ENCODE peak calls at places on chromosome 3, in nine cellular contexts. K is foreskin fibroblast; T is CD4-positive, alpha-beta T cell; Y is NB4; B is omental fat pad; G is astrocyte of the spinal cord; F is colonic mucosa; A is RWPE1; L is GM06990. Z is an unnamed sample.

GRCh38 chr3:186099178-186099577 is 9.7 kb downstream of the ETV5 start:
- DNase-seq in K (peak), T (no peak), Y (no peak), B (no peak), G (peak), F (no peak), A (no peak), L (no peak), Z (no peak)

GRCh38 chr3:69691860-69692259 is 47.4 kb upstream of the MITF start:
- DNase-seq in K (no peak), T (no peak), Y (no peak), B (no peak), G (no peak), F (no peak), A (no peak), L (no peak), Z (no peak)

GRCh38 chr3:165464736-165465135 is 268.6 kb upstream of the SLITRK3 start:
- DNase-seq in K (peak), T (no peak), Y (no peak), B (no peak), G (peak), F (no peak), A (peak), L (no peak), Z (no peak)

GRCh38 chr3:45909542-45909941 is 23.2 kb downstream of the CCR9 start:
- DNase-seq in K (no peak), T (no peak), Y (peak), B (no peak), G (no peak), F (no peak), A (no peak), L (no peak), Z (no peak)

GRCh38 chr3:85576091-85576690 is 617.4 kb downstream of the CADM2 start:
- DNase-seq in K (peak), T (peak), Y (peak), B (no peak), G (peak), F (peak), A (peak), L (no peak), Z (no peak)

GRCh38 chr3:151425640-151426336 is 35.1 kb downstream of the IGSF10 start:
- DNase-seq in K (no peak), T (no peak), Y (no peak), B (no peak), G (no peak), F (no peak), A (no peak), L (no peak), Z (no peak)

GRCh38 chr3:129245141-129245540 is 4.3 kb upstream of the COPG1 start:
- DNase-seq in K (peak), T (no peak), Y (no peak), B (no peak), G (no peak), F (no peak), A (peak), L (no peak), Z (no peak)

GRCh38 chr3:116263842-116264545 is 181.3 kb downstream of the LSAMP start:
- DNase-seq in K (peak), T (no peak), Y (no peak), B (no peak), G (peak), F (no peak), A (no peak), L (no peak), Z (no peak)

GRCh38 chr3:195766671-195767070 is 45.1 kb downstream of the MUC4 start:
- DNase-seq in K (no peak), T (no peak), Y (no peak), B (no peak), G (no peak), F (no peak), A (no peak), L (no peak), Z (no peak)

GRCh38 chr3:183392166-183393034 is 36.0 kb downstream of the MCF2L2 start:
- DNase-seq in K (peak), T (no peak), Y (no peak), B (no peak), G (no peak), F (no peak), A (no peak), L (no peak), Z (no peak)

GRCh38 chr3:127637971-127638370 is 9.0 kb downstream of the PODXL2 start:
- DNase-seq in K (peak), T (no peak), Y (peak), B (no peak), G (no peak), F (no peak), A (no peak), L (no peak), Z (no peak)

GRCh38 chr3:27521179-27521871 is 37.1 kb upstream of the SLC4A7 start:
- DNase-seq in K (peak), T (no peak), Y (peak), B (no peak), G (peak), F (no peak), A (peak), L (no peak), Z (no peak)

GRCh38 chr3:172659246-172660002 is 51.4 kb downstream of the NCEH1 start:
- DNase-seq in K (no peak), T (no peak), Y (no peak), B (no peak), G (no peak), F (no peak), A (no peak), L (no peak), Z (no peak)

GRCh38 chr3:157103860-157104259 is 56.1 kb downstream of the CCNL1 start:
- DNase-seq in K (no peak), T (no peak), Y (no peak), B (no peak), G (no peak), F (no peak), A (no peak), L (no peak), Z (no peak)

GRCh38 chr3:50347187-50347813 is 1.8 kb upstream of the ZMYND10 start:
- DNase-seq in K (peak), T (peak), Y (peak), B (no peak), G (peak), F (peak), A (no peak), L (no peak), Z (peak)
- TF ChIP-seq CTCF in K (peak), T (peak), Y (peak), B (no peak), G (peak), F (peak), A (peak), L (peak), Z (peak)

GRCh38 chr3:122773856-122774535 is 19.6 kb downstream of the HSPBAP1 start:
- DNase-seq in K (no peak), T (no peak), Y (no peak), B (no peak), G (no peak), F (no peak), A (no peak), L (peak), Z (no peak)

GRCh38 chr3:122777077-122777476 is 16.6 kb downstream of the HSPBAP1 start:
- DNase-seq in K (no peak), T (no peak), Y (no peak), B (no peak), G (no peak), F (no peak), A (no peak), L (no peak), Z (no peak)

GRCh38 chr3:122776675-122777074 is 17.0 kb downstream of the HSPBAP1 start:
- DNase-seq in K (no peak), T (no peak), Y (no peak), B (no peak), G (no peak), F (no peak), A (no peak), L (no peak), Z (no peak)

GRCh38 chr3:122772827-122773226 is 20.8 kb downstream of the HSPBAP1 start:
- DNase-seq in K (no peak), T (no peak), Y (no peak), B (no peak), G (no peak), F (no peak), A (no peak), L (no peak), Z (no peak)

DNA sequence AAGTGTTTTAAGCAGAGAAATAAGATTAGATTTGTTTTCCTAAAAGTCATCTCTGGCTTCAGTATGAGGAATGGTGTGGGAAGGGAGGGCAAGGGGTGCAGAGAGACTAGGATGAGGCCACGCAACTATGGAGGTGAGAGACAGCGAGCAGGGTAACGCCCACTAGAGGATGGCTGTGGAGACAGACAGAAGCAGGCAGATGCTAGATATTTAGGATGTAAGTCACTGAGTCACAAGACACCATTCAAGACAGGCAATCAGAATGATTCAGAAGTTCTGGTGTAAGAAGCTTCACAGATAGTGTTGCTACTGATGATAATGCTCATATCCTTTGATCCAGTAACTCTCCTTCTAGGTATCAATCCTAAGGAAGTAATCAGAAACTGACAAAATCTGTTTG is 19.1 kb downstream of the HSPBAP1 start:
- DNase-seq in K (peak), T (no peak), Y (no peak), B (no peak), G (no peak), F (no peak), A (no peak), L (no peak), Z (no peak)
- TF ChIP-seq CTCF in K (peak), T (no peak), Y (no peak), B (no peak), G (no peak), F (no peak), A (no peak), L (no peak), Z (no peak)

GRCh38 chr3:44861412-44862220 is at the start of gene TMEM42:
- DNase-seq in K (peak), T (peak), Y (peak), B (peak), G (peak), F (peak), A (peak), L (peak), Z (peak)
- TF ChIP-seq CTCF in K (peak), T (no peak), Y (no peak), B (no peak), G (peak), F (no peak), A (no peak), L (peak), Z (peak)

DNA sequence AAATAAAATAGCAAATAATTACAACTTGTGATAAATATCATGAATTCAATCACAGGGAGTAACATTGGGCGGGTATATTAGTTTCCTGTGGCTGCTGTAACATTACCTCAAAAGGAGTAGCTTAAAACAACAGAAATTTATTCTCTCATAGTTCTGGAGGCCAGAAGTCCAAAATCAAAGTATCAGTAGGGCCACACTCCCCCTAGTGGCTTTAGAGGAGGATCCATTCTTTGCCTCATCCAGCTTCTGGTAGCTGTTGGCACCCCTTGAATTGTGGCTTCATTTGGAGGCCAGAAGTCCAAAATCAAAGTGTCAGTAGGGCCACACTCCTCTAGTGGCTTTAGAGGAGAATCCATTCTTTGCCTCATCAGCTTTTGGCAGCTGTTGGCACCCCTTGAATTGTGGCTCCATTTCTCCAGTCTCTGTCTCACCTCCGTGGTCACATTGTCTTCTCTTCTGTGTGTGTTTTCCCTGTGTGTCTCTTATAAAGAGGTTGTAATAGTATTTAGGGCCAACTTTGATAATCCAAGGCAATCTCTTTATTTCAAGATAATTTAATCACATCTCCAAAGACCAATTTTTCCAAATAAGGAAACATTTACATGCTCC is 3.1 kb upstream of the CFAP20DC start:
- DNase-seq in K (peak), T (no peak), Y (peak), B (no peak), G (peak), F (peak), A (no peak), L (no peak), Z (no peak)
- TF ChIP-seq CTCF in K (peak), T (peak), Y (peak), B (no peak), G (peak), F (peak), A (peak), L (peak), Z (peak)

DNA sequence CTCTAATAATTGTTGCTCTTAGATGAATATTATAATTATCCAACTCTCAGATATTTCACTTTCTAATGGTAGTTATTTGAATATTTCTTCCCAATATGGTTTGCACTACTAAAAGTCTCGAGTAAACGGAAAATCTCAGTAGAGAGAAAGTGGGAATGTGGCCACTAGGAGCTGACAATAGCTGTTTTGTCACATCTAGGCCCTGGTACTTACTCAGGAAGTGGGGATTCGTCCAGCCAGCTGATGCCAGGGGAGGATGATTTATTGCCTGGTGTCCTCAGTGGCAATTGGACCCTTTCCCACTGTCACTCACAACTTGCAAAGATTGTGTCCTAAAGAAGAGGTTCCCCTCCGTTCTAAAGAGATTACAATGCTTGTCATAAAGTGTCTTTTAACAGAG is 320.9 kb downstream of the MECOM start:
- DNase-seq in K (no peak), T (no peak), Y (no peak), B (no peak), G (no peak), F (no peak), A (no peak), L (no peak), Z (no peak)
- TF ChIP-seq CTCF in K (no peak), T (no peak), Y (no peak), B (no peak), G (no peak), F (no peak), A (no peak), L (no peak), Z (no peak)

Z was measured in D721Med.